ENCODE peak calls at places on chromosomes 4 and X, in nine cellular contexts. One of them, this sample, is unnamed.

GRCh38 chr4:1462009-1462767 is 55.9 kb upstream of the NKX1-1 start:
- DNase-seq in fibroblast of villous mesenchyme: no peak
- DNase-seq in brain microvascular endothelial cell: no peak
- DNase-seq in lower leg skin: no peak
- DNase-seq in spleen: peak
- DNase-seq in epithelial cell of esophagus: no peak
- DNase-seq in AG09309: no peak
- DNase-seq in omental fat pad: no peak
- DNase-seq in ascending aorta: no peak
- DNase-seq in this sample: peak

GRCh38 chr4:126748736-126749135 is 884.0 kb upstream of the INTU start:
- DNase-seq in fibroblast of villous mesenchyme: no peak
- DNase-seq in spleen: no peak
- DNase-seq in lower leg skin: no peak
- DNase-seq in epithelial cell of esophagus: peak
- DNase-seq in brain microvascular endothelial cell: no peak
- DNase-seq in ascending aorta: no peak
- DNase-seq in AG09309: no peak
- DNase-seq in omental fat pad: no peak
- DNase-seq in this sample: no peak

GRCh38 chr4:13888112-13888511 is 260.6 kb upstream of the BOD1L1 start:
- DNase-seq in spleen: no peak
- DNase-seq in lower leg skin: no peak
- DNase-seq in brain microvascular endothelial cell: peak
- DNase-seq in AG09309: peak
- DNase-seq in omental fat pad: no peak
- DNase-seq in epithelial cell of esophagus: peak
- DNase-seq in fibroblast of villous mesenchyme: peak
- DNase-seq in ascending aorta: no peak
- DNase-seq in this sample: no peak

GRCh38 chr4:129323630-129324029 is 227.7 kb downstream of the C4orf33 start:
- DNase-seq in AG09309: no peak
- DNase-seq in brain microvascular endothelial cell: no peak
- DNase-seq in spleen: no peak
- DNase-seq in fibroblast of villous mesenchyme: no peak
- DNase-seq in omental fat pad: no peak
- DNase-seq in epithelial cell of esophagus: no peak
- DNase-seq in ascending aorta: no peak
- DNase-seq in lower leg skin: no peak
- DNase-seq in this sample: no peak

GRCh38 chr4:152735302-152735917 is 44.1 kb downstream of the TIGD4 start:
- DNase-seq in brain microvascular endothelial cell: no peak
- DNase-seq in lower leg skin: no peak
- DNase-seq in fibroblast of villous mesenchyme: peak
- DNase-seq in spleen: no peak
- DNase-seq in epithelial cell of esophagus: peak
- DNase-seq in AG09309: no peak
- DNase-seq in ascending aorta: no peak
- DNase-seq in omental fat pad: no peak
- DNase-seq in this sample: no peak

GRCh38 chr4:6257243-6258025 is 12.2 kb upstream of the WFS1 start:
- DNase-seq in lower leg skin: no peak
- DNase-seq in spleen: peak
- DNase-seq in AG09309: no peak
- DNase-seq in epithelial cell of esophagus: peak
- DNase-seq in ascending aorta: no peak
- DNase-seq in omental fat pad: no peak
- DNase-seq in fibroblast of villous mesenchyme: no peak
- DNase-seq in brain microvascular endothelial cell: no peak
- DNase-seq in this sample: no peak

GRCh38 chrX:134932528-134933217 is 58.1 kb upstream of the SMIM10 start:
- DNase-seq in spleen: no peak
- DNase-seq in AG09309: no peak
- DNase-seq in fibroblast of villous mesenchyme: peak
- DNase-seq in omental fat pad: no peak
- DNase-seq in brain microvascular endothelial cell: peak
- DNase-seq in ascending aorta: no peak
- DNase-seq in lower leg skin: no peak
- DNase-seq in epithelial cell of esophagus: peak
- DNase-seq in this sample: no peak

GRCh38 chr4:82643994-82644730 is 82.4 kb upstream of the TMEM150C start:
- DNase-seq in epithelial cell of esophagus: peak
- DNase-seq in ascending aorta: no peak
- DNase-seq in fibroblast of villous mesenchyme: peak
- DNase-seq in lower leg skin: no peak
- DNase-seq in spleen: no peak
- DNase-seq in brain microvascular endothelial cell: peak
- DNase-seq in AG09309: peak
- DNase-seq in omental fat pad: no peak
- DNase-seq in this sample: no peak

GRCh38 chr4:17276821-17277220 is 235.1 kb downstream of the QDPR start:
- DNase-seq in lower leg skin: no peak
- DNase-seq in fibroblast of villous mesenchyme: peak
- DNase-seq in brain microvascular endothelial cell: peak
- DNase-seq in AG09309: peak
- DNase-seq in omental fat pad: no peak
- DNase-seq in spleen: no peak
- DNase-seq in epithelial cell of esophagus: no peak
- DNase-seq in ascending aorta: no peak
- DNase-seq in this sample: no peak

GRCh38 chrX:9610774-9611392 is 146.0 kb downstream of the TBL1X start:
- DNase-seq in spleen: no peak
- DNase-seq in brain microvascular endothelial cell: no peak
- DNase-seq in epithelial cell of esophagus: peak
- DNase-seq in AG09309: no peak
- DNase-seq in lower leg skin: no peak
- DNase-seq in omental fat pad: no peak
- DNase-seq in fibroblast of villous mesenchyme: peak
- DNase-seq in ascending aorta: no peak
- DNase-seq in this sample: no peak

GRCh38 chr4:52743444-52744019 is 7.7 kb downstream of the ERVMER34-1 start:
- DNase-seq in epithelial cell of esophagus: no peak
- DNase-seq in AG09309: no peak
- DNase-seq in ascending aorta: no peak
- DNase-seq in fibroblast of villous mesenchyme: no peak
- DNase-seq in brain microvascular endothelial cell: no peak
- DNase-seq in lower leg skin: no peak
- DNase-seq in omental fat pad: no peak
- DNase-seq in spleen: no peak
- DNase-seq in this sample: no peak

GRCh38 chrX:16977771-16978170 is 31.3 kb downstream of the REPS2 start:
- DNase-seq in spleen: no peak
- DNase-seq in ascending aorta: no peak
- DNase-seq in brain microvascular endothelial cell: no peak
- DNase-seq in epithelial cell of esophagus: no peak
- DNase-seq in omental fat pad: no peak
- DNase-seq in AG09309: no peak
- DNase-seq in fibroblast of villous mesenchyme: no peak
- DNase-seq in lower leg skin: no peak
- DNase-seq in this sample: no peak

GRCh38 chrX:116285506-116285905 is 115.0 kb downstream of the AGTR2 start:
- DNase-seq in brain microvascular endothelial cell: peak
- DNase-seq in ascending aorta: no peak
- DNase-seq in lower leg skin: no peak
- DNase-seq in epithelial cell of esophagus: peak
- DNase-seq in fibroblast of villous mesenchyme: no peak
- DNase-seq in omental fat pad: no peak
- DNase-seq in AG09309: no peak
- DNase-seq in spleen: no peak
- DNase-seq in this sample: no peak

GRCh38 chrX:47831788-47832187 is 4.9 kb upstream of the ZNF81 start:
- DNase-seq in ascending aorta: no peak
- DNase-seq in omental fat pad: no peak
- DNase-seq in spleen: peak
- DNase-seq in epithelial cell of esophagus: peak
- DNase-seq in fibroblast of villous mesenchyme: peak
- DNase-seq in brain microvascular endothelial cell: no peak
- DNase-seq in AG09309: no peak
- DNase-seq in lower leg skin: peak
- DNase-seq in this sample: no peak

GRCh38 chr4:102780476-102781144 is 19.8 kb upstream of the MANBA start:
- DNase-seq in epithelial cell of esophagus: peak
- DNase-seq in ascending aorta: no peak
- DNase-seq in brain microvascular endothelial cell: peak
- DNase-seq in spleen: no peak
- DNase-seq in omental fat pad: no peak
- DNase-seq in AG09309: no peak
- DNase-seq in lower leg skin: no peak
- DNase-seq in fibroblast of villous mesenchyme: peak
- DNase-seq in this sample: no peak

GRCh38 chrX:150863191-150863590 is 35.3 kb downstream of the CD99L2 start:
- DNase-seq in fibroblast of villous mesenchyme: no peak
- DNase-seq in brain microvascular endothelial cell: no peak
- DNase-seq in spleen: no peak
- DNase-seq in ascending aorta: no peak
- DNase-seq in AG09309: no peak
- DNase-seq in lower leg skin: no peak
- DNase-seq in epithelial cell of esophagus: no peak
- DNase-seq in omental fat pad: no peak
- DNase-seq in this sample: no peak

GRCh38 chrX:47523297-47523696 is 37.7 kb upstream of the ARAF start:
- DNase-seq in epithelial cell of esophagus: peak
- DNase-seq in ascending aorta: no peak
- DNase-seq in brain microvascular endothelial cell: peak
- DNase-seq in fibroblast of villous mesenchyme: peak
- DNase-seq in lower leg skin: peak
- DNase-seq in AG09309: no peak
- DNase-seq in omental fat pad: peak
- DNase-seq in spleen: peak
- DNase-seq in this sample: peak

GRCh38 chr4:120815361-120815760 is 107.2 kb downstream of the PRDM5 start:
- DNase-seq in AG09309: no peak
- DNase-seq in omental fat pad: no peak
- DNase-seq in ascending aorta: no peak
- DNase-seq in lower leg skin: no peak
- DNase-seq in epithelial cell of esophagus: no peak
- DNase-seq in spleen: no peak
- DNase-seq in brain microvascular endothelial cell: no peak
- DNase-seq in fibroblast of villous mesenchyme: no peak
- DNase-seq in this sample: no peak

GRCh38 chr4:152160236-152160800 is 375.6 kb downstream of the FBXW7 start:
- DNase-seq in spleen: no peak
- DNase-seq in AG09309: no peak
- DNase-seq in ascending aorta: no peak
- DNase-seq in brain microvascular endothelial cell: no peak
- DNase-seq in lower leg skin: no peak
- DNase-seq in omental fat pad: no peak
- DNase-seq in fibroblast of villous mesenchyme: no peak
- DNase-seq in epithelial cell of esophagus: peak
- DNase-seq in this sample: no peak

GRCh38 chrX:122572461-122572860 is 611.6 kb upstream of the GRIA3 start:
- DNase-seq in brain microvascular endothelial cell: no peak
- DNase-seq in omental fat pad: no peak
- DNase-seq in AG09309: peak
- DNase-seq in lower leg skin: no peak
- DNase-seq in epithelial cell of esophagus: peak
- DNase-seq in ascending aorta: no peak
- DNase-seq in fibroblast of villous mesenchyme: no peak
- DNase-seq in spleen: no peak
- DNase-seq in this sample: no peak

GRCh38 chr4:85825937-85826678 is 351.2 kb downstream of the ARHGAP24 start:
- DNase-seq in lower leg skin: no peak
- DNase-seq in spleen: no peak
- DNase-seq in fibroblast of villous mesenchyme: peak
- DNase-seq in omental fat pad: no peak
- DNase-seq in brain microvascular endothelial cell: peak
- DNase-seq in ascending aorta: no peak
- DNase-seq in epithelial cell of esophagus: no peak
- DNase-seq in AG09309: peak
- DNase-seq in this sample: peak

GRCh38 chrX:102958794-102959193 is 21.7 kb downstream of the RAB40AL start:
- DNase-seq in AG09309: no peak
- DNase-seq in spleen: no peak
- DNase-seq in brain microvascular endothelial cell: no peak
- DNase-seq in lower leg skin: no peak
- DNase-seq in ascending aorta: no peak
- DNase-seq in omental fat pad: no peak
- DNase-seq in fibroblast of villous mesenchyme: no peak
- DNase-seq in epithelial cell of esophagus: no peak
- DNase-seq in this sample: no peak

GRCh38 chrX:42220083-42220482 is 296.7 kb upstream of the CASK start:
- DNase-seq in brain microvascular endothelial cell: no peak
- DNase-seq in lower leg skin: no peak
- DNase-seq in fibroblast of villous mesenchyme: no peak
- DNase-seq in AG09309: no peak
- DNase-seq in epithelial cell of esophagus: no peak
- DNase-seq in spleen: no peak
- DNase-seq in ascending aorta: no peak
- DNase-seq in omental fat pad: no peak
- DNase-seq in this sample: no peak

GRCh38 chr4:186554485-186554884 is 882 bp downstream of the MTNR1A start:
- DNase-seq in lower leg skin: no peak
- DNase-seq in omental fat pad: no peak
- DNase-seq in brain microvascular endothelial cell: peak
- DNase-seq in spleen: peak
- DNase-seq in epithelial cell of esophagus: peak
- DNase-seq in fibroblast of villous mesenchyme: peak
- DNase-seq in AG09309: no peak
- DNase-seq in ascending aorta: no peak
- DNase-seq in this sample: no peak
- TF ChIP-seq CTCF in lower leg skin: no peak
- TF ChIP-seq CTCF in omental fat pad: no peak
- TF ChIP-seq CTCF in brain microvascular endothelial cell: peak
- TF ChIP-seq CTCF in spleen: no peak
- TF ChIP-seq CTCF in epithelial cell of esophagus: peak
- TF ChIP-seq CTCF in fibroblast of villous mesenchyme: peak
- TF ChIP-seq CTCF in AG09309: peak
- TF ChIP-seq CTCF in ascending aorta: no peak
- TF ChIP-seq CTCF in this sample: no peak

GRCh38 chrX:40366661-40367060 is 214.1 kb upstream of the ATP6AP2 start:
- DNase-seq in fibroblast of villous mesenchyme: no peak
- DNase-seq in ascending aorta: no peak
- DNase-seq in spleen: no peak
- DNase-seq in brain microvascular endothelial cell: no peak
- DNase-seq in AG09309: no peak
- DNase-seq in lower leg skin: no peak
- DNase-seq in epithelial cell of esophagus: no peak
- DNase-seq in omental fat pad: no peak
- DNase-seq in this sample: no peak
- TF ChIP-seq CTCF in fibroblast of villous mesenchyme: no peak
- TF ChIP-seq CTCF in ascending aorta: no peak
- TF ChIP-seq CTCF in spleen: no peak
- TF ChIP-seq CTCF in brain microvascular endothelial cell: no peak
- TF ChIP-seq CTCF in AG09309: no peak
- TF ChIP-seq CTCF in lower leg skin: no peak
- TF ChIP-seq CTCF in epithelial cell of esophagus: no peak
- TF ChIP-seq CTCF in omental fat pad: no peak
- TF ChIP-seq CTCF in this sample: no peak

GRCh38 chr4:44632089-44632488 is 19.3 kb downstream of the YIPF7 start:
- DNase-seq in ascending aorta: no peak
- DNase-seq in spleen: no peak
- DNase-seq in AG09309: no peak
- DNase-seq in epithelial cell of esophagus: no peak
- DNase-seq in lower leg skin: no peak
- DNase-seq in omental fat pad: no peak
- DNase-seq in brain microvascular endothelial cell: no peak
- DNase-seq in fibroblast of villous mesenchyme: no peak
- DNase-seq in this sample: no peak
- TF ChIP-seq CTCF in ascending aorta: no peak
- TF ChIP-seq CTCF in spleen: no peak
- TF ChIP-seq CTCF in AG09309: no peak
- TF ChIP-seq CTCF in epithelial cell of esophagus: peak
- TF ChIP-seq CTCF in lower leg skin: no peak
- TF ChIP-seq CTCF in omental fat pad: no peak
- TF ChIP-seq CTCF in brain microvascular endothelial cell: no peak
- TF ChIP-seq CTCF in fibroblast of villous mesenchyme: no peak
- TF ChIP-seq CTCF in this sample: no peak

GRCh38 chr4:4426511-4427477 is 39.9 kb downstream of the NSG1 start:
- DNase-seq in epithelial cell of esophagus: no peak
- DNase-seq in lower leg skin: no peak
- DNase-seq in fibroblast of villous mesenchyme: no peak
- DNase-seq in omental fat pad: no peak
- DNase-seq in ascending aorta: no peak
- DNase-seq in brain microvascular endothelial cell: no peak
- DNase-seq in spleen: no peak
- DNase-seq in AG09309: no peak
- DNase-seq in this sample: no peak
- TF ChIP-seq CTCF in epithelial cell of esophagus: no peak
- TF ChIP-seq CTCF in lower leg skin: no peak
- TF ChIP-seq CTCF in fibroblast of villous mesenchyme: no peak
- TF ChIP-seq CTCF in omental fat pad: no peak
- TF ChIP-seq CTCF in ascending aorta: no peak
- TF ChIP-seq CTCF in brain microvascular endothelial cell: peak
- TF ChIP-seq CTCF in spleen: no peak
- TF ChIP-seq CTCF in AG09309: no peak
- TF ChIP-seq CTCF in this sample: no peak

This sample was measured in coronary artery.